ENCODE peak calls at places on chromosomes 1 and 21, in eight cellular contexts. Y is tibial nerve; N is CD8-positive, alpha-beta T cell; G is lung; E is neural crest cell; K is upper lobe of right lung; U is fibroblast of mammary gland; L is cardiac muscle cell. R is an unnamed sample.

GRCh38 chr1:31781138-31782065 is 17.3 kb upstream of the ADGRB2 start:
- DNase-seq in Y (no peak), N (no peak), G (no peak), E (no peak), K (no peak), U (peak), L (no peak), R (no peak)

GRCh38 chr1:107459204-107459904 is 318.5 kb downstream of the NTNG1 start:
- DNase-seq in Y (no peak), N (no peak), G (no peak), E (no peak), K (no peak), U (no peak), L (no peak), R (no peak)

GRCh38 chr21:37006521-37007291 is at the start of gene RIPPLY3:
- DNase-seq in Y (no peak), N (no peak), G (no peak), E (peak), K (no peak), U (no peak), L (peak), R (no peak)

GRCh38 chr1:41340655-41341364 is 20.4 kb upstream of the FOXO6 start:
- DNase-seq in Y (no peak), N (no peak), G (no peak), E (no peak), K (no peak), U (no peak), L (no peak), R (no peak)

GRCh38 chr1:32753532-32754281 is 51.1 kb upstream of the SYNC start:
- DNase-seq in Y (no peak), N (peak), G (peak), E (peak), K (peak), U (peak), L (peak), R (peak)

GRCh38 chr1:202056644-202057334 is 46.4 kb downstream of the ELF3 start:
- DNase-seq in Y (no peak), N (no peak), G (peak), E (no peak), K (peak), U (no peak), L (no peak), R (no peak)

GRCh38 chr1:168921514-168922106 is 184.9 kb upstream of the ATP1B1 start:
- DNase-seq in Y (no peak), N (no peak), G (no peak), E (no peak), K (no peak), U (no peak), L (no peak), R (no peak)

GRCh38 chr1:166377896-166378295 is 211.1 kb upstream of the FAM78B start:
- DNase-seq in Y (no peak), N (no peak), G (no peak), E (no peak), K (no peak), U (no peak), L (no peak), R (no peak)

GRCh38 chr1:155940993-155941844 is at the start of gene RXFP4:
- DNase-seq in Y (no peak), N (no peak), G (peak), E (no peak), K (peak), U (no peak), L (no peak), R (no peak)

GRCh38 chr1:53543130-53543770 is 84.1 kb downstream of the DMRTB1 start:
- DNase-seq in Y (no peak), N (no peak), G (no peak), E (no peak), K (peak), U (no peak), L (no peak), R (no peak)

GRCh38 chr1:23357112-23357908 is 12.3 kb downstream of the ZNF436 start:
- DNase-seq in Y (no peak), N (no peak), G (no peak), E (no peak), K (no peak), U (no peak), L (no peak), R (no peak)

GRCh38 chr21:39593522-39593921 is 19.2 kb upstream of the B3GALT5 start:
- DNase-seq in Y (no peak), N (no peak), G (no peak), E (no peak), K (no peak), U (no peak), L (no peak), R (no peak)

GRCh38 chr21:31524140-31524539 is 135.4 kb upstream of the SOD1 start:
- DNase-seq in Y (no peak), N (no peak), G (no peak), E (no peak), K (no peak), U (no peak), L (no peak), R (no peak)

GRCh38 chr1:92446546-92446945 is 40.2 kb downstream of the GFI1 start:
- DNase-seq in Y (no peak), N (no peak), G (no peak), E (no peak), K (no peak), U (peak), L (no peak), R (no peak)

DNA sequence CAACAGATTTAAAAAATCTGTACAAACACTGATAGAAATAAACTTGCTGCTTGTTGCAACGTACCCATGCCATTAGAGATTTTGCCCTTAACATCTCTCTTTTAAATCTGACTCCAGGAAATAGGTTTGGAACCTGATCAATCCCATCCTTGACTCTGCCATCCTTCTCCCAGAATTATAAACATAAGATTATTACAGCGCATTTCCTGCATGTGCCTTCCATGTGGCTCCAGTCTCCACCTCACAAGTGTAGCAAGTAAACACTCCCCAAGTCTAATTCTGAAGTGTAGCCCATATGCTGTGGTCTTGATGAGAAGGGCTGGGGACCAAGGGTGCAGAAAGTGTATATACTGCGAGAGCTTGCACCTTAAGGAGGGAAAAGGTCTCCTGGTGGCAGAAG is 101.5 kb upstream of the TSPAN2 start:
- DNase-seq in Y (no peak), N (no peak), G (no peak), E (no peak), K (no peak), U (peak), L (no peak), R (no peak)
- TF ChIP-seq CTCF in Y (no peak), N (no peak), G (no peak), E (no peak), K (no peak), U (no peak), L (no peak), R (no peak)

DNA sequence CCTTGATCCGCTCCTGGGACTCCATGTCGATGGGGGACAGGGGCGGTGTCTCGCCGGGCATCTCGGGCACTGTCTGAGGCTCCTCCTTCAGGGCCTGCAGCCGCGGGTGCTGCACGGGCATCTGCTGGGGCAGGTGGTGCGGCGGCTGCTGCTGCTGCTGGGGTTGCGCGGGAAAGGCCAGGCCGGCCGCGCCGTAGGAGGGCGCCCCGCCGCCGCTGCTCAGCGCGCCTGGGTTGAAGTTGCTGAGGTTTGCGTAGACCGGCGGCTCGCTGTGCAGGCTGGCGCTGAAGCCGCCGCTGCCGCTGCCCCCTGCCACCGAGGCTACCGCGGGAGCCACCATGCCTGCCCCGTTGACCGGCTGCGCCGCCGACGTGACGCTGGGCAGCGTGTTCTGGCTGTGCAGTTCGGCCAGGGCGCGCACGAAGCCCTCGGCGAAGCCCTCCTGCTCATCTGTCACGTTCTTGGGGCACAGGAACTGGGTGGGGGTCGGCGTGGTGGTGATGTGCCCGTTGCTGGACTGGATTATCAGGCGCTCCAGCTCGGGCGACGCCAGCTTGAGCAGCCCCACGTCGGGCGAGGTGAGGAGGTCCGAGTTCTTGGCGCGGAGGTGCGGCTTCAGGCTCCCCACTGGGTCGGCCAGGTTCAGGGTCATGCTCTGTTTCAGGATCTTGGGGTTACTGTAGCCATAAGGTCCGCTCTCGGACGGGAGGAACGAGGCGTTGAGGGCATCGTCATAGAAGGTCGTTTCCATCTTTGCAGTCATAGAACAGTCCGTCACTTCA is 1.3 kb downstream of the JUN start:
- DNase-seq in Y (peak), N (peak), G (peak), E (peak), K (peak), U (no peak), L (peak), R (peak)
- TF ChIP-seq CTCF in Y (no peak), N (no peak), G (no peak), E (no peak), K (peak), U (no peak), L (peak), R (peak)

GRCh38 chr1:26848947-26849774 is 13.8 kb upstream of the SFN start:
- DNase-seq in Y (no peak), N (no peak), G (peak), E (no peak), K (peak), U (peak), L (no peak), R (no peak)

GRCh38 chr1:26853156-26853555 is 9.8 kb upstream of the SFN start:
- DNase-seq in Y (peak), N (peak), G (peak), E (peak), K (peak), U (peak), L (peak), R (peak)

GRCh38 chr1:26853600-26853999 is 9.3 kb upstream of the SFN start:
- DNase-seq in Y (no peak), N (no peak), G (no peak), E (no peak), K (no peak), U (no peak), L (no peak), R (no peak)

GRCh38 chr1:26852701-26853100 is 10.2 kb upstream of the SFN start:
- DNase-seq in Y (no peak), N (no peak), G (no peak), E (no peak), K (no peak), U (no peak), L (no peak), R (no peak)

GRCh38 chr1:26851106-26851684 is 11.8 kb upstream of the SFN start:
- DNase-seq in Y (no peak), N (no peak), G (no peak), E (no peak), K (no peak), U (no peak), L (no peak), R (no peak)
- TF ChIP-seq CTCF in Y (no peak), N (no peak), G (no peak), E (no peak), K (no peak), U (peak), L (no peak), R (no peak)

GRCh38 chr1:109716121-109716520 is 4.1 kb downstream of the GSTM5 start:
- DNase-seq in Y (no peak), N (no peak), G (peak), E (no peak), K (no peak), U (no peak), L (no peak), R (no peak)

GRCh38 chr1:109717729-109718128 is 5.7 kb downstream of the GSTM5 start:
- DNase-seq in Y (no peak), N (no peak), G (peak), E (no peak), K (no peak), U (no peak), L (no peak), R (no peak)

GRCh38 chr1:109719337-109719837 is 7.3 kb downstream of the GSTM5 start:
- DNase-seq in Y (no peak), N (no peak), G (no peak), E (no peak), K (no peak), U (peak), L (no peak), R (no peak)

GRCh38 chr1:109716570-109717090 is 4.6 kb downstream of the GSTM5 start:
- DNase-seq in Y (no peak), N (no peak), G (peak), E (no peak), K (no peak), U (no peak), L (no peak), R (no peak)

DNA sequence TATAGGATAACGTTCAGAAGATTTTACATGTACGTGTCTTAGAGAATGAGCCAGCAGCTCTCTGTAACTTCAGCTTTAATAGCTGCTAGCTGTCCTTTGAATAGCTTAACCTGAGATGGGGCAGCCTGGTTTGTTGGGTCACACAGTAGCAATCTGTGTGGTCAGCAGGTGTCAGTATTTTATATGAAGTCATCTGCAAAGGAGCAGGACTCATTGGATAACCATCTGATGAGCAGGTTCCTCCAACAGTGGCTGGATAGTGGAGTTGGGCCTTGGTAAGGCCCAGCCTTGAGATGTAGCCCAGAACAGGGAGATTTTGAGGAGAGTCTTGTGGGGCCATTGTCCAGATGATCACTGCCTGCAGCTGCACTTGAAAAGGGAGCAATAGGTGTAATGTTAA is 6.4 kb downstream of the GSTM5 start:
- DNase-seq in Y (no peak), N (no peak), G (peak), E (no peak), K (no peak), U (peak), L (no peak), R (no peak)
- TF ChIP-seq CTCF in Y (no peak), N (no peak), G (no peak), E (no peak), K (no peak), U (no peak), L (no peak), R (no peak)

R was measured in natural killer cell.